ENCODE peak calls at places on chromosomes 12 and 14, in four cellular contexts. C is heart right ventricle, A is keratinocyte, J is GM13976. U is an unnamed sample.

GRCh38 chr12:55072093-55072492 is 52.3 kb downstream of the NEUROD4 start:
- DNase-seq in C (peak; percentile 16), A (no peak), J (peak; percentile 43), U (peak; percentile 34)

GRCh38 chr12:117699118-117699517 is 269.7 kb downstream of the KSR2 start:
- DNase-seq in C (no peak), A (no peak), J (no peak), U (no peak)

GRCh38 chr12:107461222-107461980 is 224.2 kb upstream of the PWP1 start:
- DNase-seq in C (no peak), A (peak; percentile 40), J (no peak), U (no peak)

GRCh38 chr12:96301732-96302131 is 98.5 kb downstream of the CDK17 start:
- DNase-seq in C (no peak), A (no peak), J (no peak), U (no peak)

GRCh38 chr12:94644622-94645021 is 5.7 kb downstream of the TMCC3 start:
- DNase-seq in C (no peak), A (no peak), J (peak; percentile 28), U (no peak)

GRCh38 chr14:61140872-61141271 is 140.3 kb downstream of the TMEM30B start:
- DNase-seq in C (no peak), A (no peak), J (no peak), U (no peak)

GRCh38 chr14:93975791-93976476 is 436 bp downstream of the ASB2 start:
- DNase-seq in C (no peak), A (no peak), J (peak; percentile 84), U (peak; percentile 82)

GRCh38 chr12:12032771-12033588 is 37.8 kb upstream of the BCL2L14 start:
- DNase-seq in C (peak; percentile 82), A (peak; percentile 68), J (peak; percentile 50), U (no peak)

GRCh38 chr14:69996197-69996596 is 117.0 kb downstream of the SMOC1 start:
- DNase-seq in C (no peak), A (no peak), J (no peak), U (no peak)

DNA sequence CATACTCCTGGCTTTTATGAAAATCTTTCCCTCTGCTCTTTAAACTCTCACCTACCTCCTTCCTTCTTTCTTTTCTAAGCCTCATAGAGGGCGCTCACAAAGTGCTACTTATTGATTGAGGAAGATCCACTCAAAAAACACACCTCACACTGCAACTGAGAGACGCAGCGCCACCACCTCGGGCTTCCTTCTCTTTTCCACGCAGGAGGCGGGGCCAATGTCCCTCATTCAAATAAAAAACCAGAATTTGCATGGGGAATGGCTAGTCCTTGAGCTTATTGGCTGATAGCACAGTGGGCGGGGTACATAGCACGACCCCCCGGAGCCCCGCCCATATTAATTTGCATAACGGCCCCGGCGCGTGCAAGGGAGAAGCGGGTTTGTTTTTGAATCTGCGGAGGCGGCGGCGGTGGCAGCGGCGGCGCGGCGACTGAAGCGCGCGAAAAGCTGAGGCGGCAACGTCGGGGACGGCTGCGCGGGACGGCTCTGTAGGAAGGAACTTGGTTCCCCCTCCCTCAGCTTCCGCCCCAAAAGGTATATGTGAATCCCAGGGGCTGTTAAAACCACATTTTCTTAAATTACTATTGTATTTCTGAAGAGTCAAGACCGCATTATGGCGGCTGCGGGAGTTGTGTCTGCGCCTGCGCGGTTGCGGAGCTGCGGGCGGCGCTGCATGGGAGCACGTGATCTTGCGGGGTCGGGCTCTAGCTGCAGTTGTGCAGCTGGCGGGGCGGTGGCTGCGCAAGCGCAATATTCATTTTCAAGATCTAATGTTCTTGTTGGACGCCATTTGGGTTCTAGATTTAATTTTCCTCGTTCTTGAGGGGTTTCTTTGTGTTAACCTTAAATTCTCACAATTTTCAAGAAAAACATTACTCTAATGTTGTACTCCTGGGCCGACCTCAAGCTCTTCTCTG is at the start of gene ATF7IP:
- DNase-seq in C (peak; percentile 97), A (peak; percentile 75), J (peak; percentile 87), U (peak; percentile 88)
- TF ChIP-seq CTCF in C (no peak), A (peak; percentile 24), J (peak; percentile 10), U (peak; percentile 48)

GRCh38 chr12:124720019-124720686 is 143.5 kb downstream of the SCARB1 start:
- DNase-seq in C (no peak), A (no peak), J (no peak), U (no peak)
- TF ChIP-seq CTCF in C (peak; percentile 9), A (peak; percentile 65), J (no peak), U (no peak)

GRCh38 chr12:78439666-78440065 is 424.9 kb upstream of the SYT1 start:
- DNase-seq in C (no peak), A (no peak), J (no peak), U (no peak)

GRCh38 chr12:78446555-78446954 is 418.0 kb upstream of the SYT1 start:
- DNase-seq in C (no peak), A (no peak), J (no peak), U (no peak)

GRCh38 chr12:78441737-78442453 is 422.7 kb upstream of the SYT1 start:
- DNase-seq in C (no peak), A (no peak), J (no peak), U (no peak)

GRCh38 chr12:78447373-78447772 is 417.2 kb upstream of the SYT1 start:
- DNase-seq in C (no peak), A (no peak), J (no peak), U (no peak)

DNA sequence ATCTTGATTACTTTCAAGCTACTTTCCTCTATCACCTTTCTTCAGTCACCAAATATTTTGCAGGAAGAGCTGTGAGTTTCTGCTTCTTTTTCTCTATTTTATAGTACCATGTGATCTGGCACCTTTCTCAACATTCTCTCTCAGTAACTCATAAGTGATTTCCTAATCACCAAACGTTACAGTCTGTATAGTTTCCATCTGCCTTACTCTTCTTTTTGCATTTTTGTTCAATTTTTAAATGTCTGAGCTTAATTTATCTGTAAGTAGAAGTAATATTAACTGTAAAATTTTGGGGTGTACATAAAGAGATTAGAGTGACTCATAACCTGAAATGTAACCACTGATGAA is 422.1 kb upstream of the SYT1 start:
- DNase-seq in C (no peak), A (no peak), J (no peak), U (no peak)
- TF ChIP-seq CTCF in C (no peak), A (no peak), J (no peak), U (no peak)

GRCh38 chr14:33342299-33342974 is 403.8 kb downstream of the NPAS3 start:
- DNase-seq in C (no peak), A (no peak), J (no peak), U (no peak)
- TF ChIP-seq CTCF in C (no peak), A (no peak), J (no peak), U (no peak)

DNA sequence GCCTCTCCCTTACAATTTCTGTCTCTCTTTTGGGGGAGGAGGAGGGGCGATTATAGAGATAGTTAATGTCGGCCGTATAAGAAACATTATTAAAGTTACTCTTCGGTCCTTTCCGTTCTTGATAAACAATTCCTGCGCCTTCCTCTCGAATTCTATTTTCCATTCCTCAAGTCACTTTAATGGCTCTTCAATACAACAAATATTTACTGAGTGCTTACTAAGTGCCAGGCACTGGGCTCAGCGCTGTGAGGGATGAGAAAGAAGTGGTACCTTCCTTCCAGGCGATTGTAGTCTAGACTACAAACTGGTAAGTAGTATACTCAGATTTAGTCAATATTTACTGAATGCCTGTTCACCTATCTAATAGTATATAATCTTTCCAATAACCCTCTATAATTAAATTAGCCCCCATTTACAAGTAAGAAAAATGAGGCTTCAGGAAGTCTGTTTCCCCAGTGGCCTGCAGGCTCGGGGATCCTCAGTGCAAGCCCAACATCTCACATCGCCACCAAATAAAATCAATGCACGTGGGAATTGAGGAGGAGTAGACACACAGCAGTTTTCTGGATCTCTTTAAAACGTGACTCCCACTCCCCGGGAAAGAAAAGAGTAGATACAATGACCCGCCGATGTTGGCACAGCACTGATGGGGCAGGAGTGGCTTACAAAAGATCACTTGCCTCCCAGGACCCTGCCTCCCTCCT is 589 bp upstream of the ZNF219 start:
- DNase-seq in C (no peak), A (no peak), J (no peak), U (peak; percentile 13)
- TF ChIP-seq CTCF in C (no peak), A (no peak), J (no peak), U (no peak)

DNA sequence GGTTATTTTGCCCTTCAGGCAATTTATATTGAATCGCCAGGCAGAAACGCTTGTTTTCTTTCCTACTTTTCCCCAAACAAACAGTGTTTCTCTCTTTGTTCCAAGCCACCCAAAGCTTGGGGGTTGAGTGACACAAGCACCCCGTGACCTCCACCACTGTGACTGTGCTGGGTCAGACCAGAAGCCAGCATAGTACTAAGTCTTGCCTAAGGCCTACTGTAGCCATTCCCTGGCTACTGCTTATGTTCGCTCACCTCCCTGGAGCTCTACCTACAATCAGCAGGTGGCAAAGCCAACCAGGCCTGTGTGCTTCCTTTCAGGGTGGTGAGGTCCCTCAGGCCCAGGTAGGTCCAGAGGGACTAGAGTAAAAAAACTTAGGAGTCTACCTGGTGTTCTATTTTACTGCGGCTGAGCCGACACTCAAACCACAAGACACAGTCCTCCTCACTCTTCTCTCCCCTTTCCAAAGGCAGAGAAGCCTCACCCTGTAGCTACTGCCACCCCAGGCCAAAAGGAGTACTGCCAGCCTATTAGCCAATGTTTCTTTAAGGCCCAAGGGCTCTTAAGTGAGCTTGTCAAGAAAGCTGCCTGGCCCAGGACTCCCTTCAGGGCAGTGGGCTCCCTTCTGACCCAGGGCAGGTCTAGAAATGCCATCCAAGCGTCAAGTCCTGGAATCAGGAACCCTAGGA is 411.8 kb upstream of the MIS18BP1 start:
- DNase-seq in C (no peak), A (peak; percentile 1), J (no peak), U (no peak)
- TF ChIP-seq CTCF in C (no peak), A (peak; percentile 49), J (no peak), U (no peak)

DNA sequence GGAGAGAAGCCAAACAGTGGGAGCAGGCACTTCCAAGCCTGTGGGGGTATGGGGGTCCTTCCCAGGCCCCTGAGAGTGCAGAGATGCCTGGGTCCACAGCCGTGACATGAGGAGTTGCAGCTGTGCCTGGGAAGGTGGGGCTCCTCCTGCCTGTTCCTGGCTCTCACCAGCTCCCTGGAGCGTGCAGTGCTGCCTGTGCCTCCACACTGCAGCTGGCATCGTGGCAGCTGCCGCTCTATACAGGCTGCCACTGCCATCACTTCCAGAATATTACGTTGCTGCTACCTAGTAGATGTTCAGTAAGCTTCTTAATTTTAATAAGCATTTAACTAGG is 223.7 kb downstream of the KCNC2 start:
- DNase-seq in C (no peak), A (no peak), J (no peak), U (no peak)
- TF ChIP-seq CTCF in C (no peak), A (no peak), J (no peak), U (no peak)

DNA sequence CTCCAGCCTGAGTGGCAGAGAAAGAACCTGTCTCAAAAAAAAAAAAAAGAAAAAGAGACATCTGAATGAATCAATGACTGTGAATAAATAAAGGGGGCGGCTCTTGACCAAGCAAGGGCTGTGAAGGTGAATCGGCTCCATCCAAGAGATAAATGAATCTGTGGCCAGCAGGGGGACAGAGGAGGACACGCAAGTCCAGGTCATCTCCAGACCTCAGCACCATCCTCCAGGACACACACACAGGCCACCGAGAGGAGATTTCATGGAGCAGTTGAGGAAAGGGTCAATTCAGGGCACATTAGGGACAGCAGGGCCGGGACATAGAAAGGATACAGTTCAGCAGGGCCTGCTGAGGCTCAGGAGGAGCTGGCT is 21.6 kb downstream of the TRPV4 start:
- DNase-seq in C (no peak), A (no peak), J (no peak), U (no peak)
- TF ChIP-seq CTCF in C (no peak), A (no peak), J (no peak), U (no peak)